ENCODE peak calls at places on chromosomes 2 and 18, in eight cellular contexts. Y is iPS-NIHi11; P is CD8-positive, alpha-beta T cell; D is NCI-H1092; X is A549; H is RKO; J is stimulated activated CD8-positive, alpha-beta memory T cell treated with anti-CD3 and anti-CD28 coated beads, Interleukin-15, amount 100 ng/mL, for 1 hour; I is Panc1. O is an unnamed sample.

GRCh38 chr2:73141896-73142295 is 29.1 kb upstream of the RAB11FIP5 start:
- DNase-seq in Y (no peak), P (no peak), D (no peak), X (no peak), H (no peak), J (no peak), I (no peak), O (no peak)

GRCh38 chr2:107412981-107413380 is 413.7 kb upstream of the RGPD4 start:
- DNase-seq in Y (no peak), P (no peak), D (no peak), X (no peak), H (no peak), J (no peak), I (no peak), O (no peak)

GRCh38 chr2:217988840-217989204 is 14.0 kb downstream of the TNS1 start:
- DNase-seq in Y (no peak), P (no peak), D (no peak), X (no peak), H (no peak), J (no peak), I (no peak), O (no peak)

GRCh38 chr2:232892843-232893242 is 22.8 kb downstream of the SNORC start:
- DNase-seq in Y (no peak), P (no peak), D (no peak), X (no peak), H (no peak), J (no peak), I (no peak), O (no peak)

GRCh38 chr2:207635468-207636200 is 10.4 kb upstream of the METTL21A start:
- DNase-seq in Y (no peak), P (no peak), D (no peak), X (peak; percentile 57), H (no peak), J (no peak), I (no peak), O (peak; percentile 36)

GRCh38 chr2:73985318-73986084 is 791 bp downstream of the TET3 start:
- DNase-seq in Y (peak; percentile 86), P (peak; percentile 57), D (no peak), X (peak; percentile 36), H (peak; percentile 54), J (no peak), I (no peak), O (no peak)

GRCh38 chr18:63708650-63709049 is 5.9 kb downstream of the SERPINB11 start:
- DNase-seq in Y (no peak), P (no peak), D (no peak), X (no peak), H (peak; percentile 35), J (no peak), I (no peak), O (no peak)

GRCh38 chr2:50571278-50571677 is 460.7 kb downstream of the NRXN1 start:
- DNase-seq in Y (no peak), P (no peak), D (no peak), X (no peak), H (no peak), J (no peak), I (no peak), O (no peak)

GRCh38 chr2:241490444-241490760 is 18.0 kb downstream of the STK25 start:
- DNase-seq in Y (no peak), P (no peak), D (no peak), X (no peak), H (peak; percentile 34), J (no peak), I (no peak), O (no peak)

GRCh38 chr2:1741851-1742250 is 2.5 kb downstream of the PXDN start:
- DNase-seq in Y (no peak), P (no peak), D (no peak), X (no peak), H (no peak), J (no peak), I (no peak), O (no peak)

GRCh38 chr2:202194418-202194817 is 44.0 kb downstream of the SUMO1 start:
- DNase-seq in Y (no peak), P (no peak), D (no peak), X (no peak), H (no peak), J (no peak), I (no peak), O (no peak)